ENCODE peak calls at places on chromosomes 12 and 14, in eight cellular contexts. W is SK-N-SH, Q is PC-9, P is MM.1S, E is PC-3, B is HCT116, S is OCI-LY7, I is Karpas-422. F is an unnamed sample. For H3K9me3 and H3K9me2, the result is how much of the 10 kb centered on the place peaks cover.

GRCh38 chr12:3315201-3315661 is 175.8 kb upstream of the PRMT8 start:
- DNase-seq in S (no peak), W (peak), E (peak), I (no peak), B (no peak), P (no peak), Q (peak), F (peak)

GRCh38 chr14:82313889-82314288 is 780.2 kb upstream of the SEL1L start:
- DNase-seq in I (no peak), E (peak), Q (no peak), S (no peak), W (no peak), B (no peak), P (no peak), F (no peak)

GRCh38 chr14:63508033-63508432 is 35.1 kb downstream of the PPP2R5E start:
- DNase-seq in P (no peak), I (no peak), S (no peak), Q (no peak), W (no peak), B (no peak), E (no peak), F (no peak)

GRCh38 chr12:89108265-89108664 is 244.0 kb downstream of the DUSP6 start:
- DNase-seq in I (no peak), E (no peak), Q (no peak), B (no peak), P (no peak), W (no peak), S (no peak), F (no peak)

GRCh38 chr12:5912437-5913334 is 32.4 kb downstream of the ANO2 start:
- DNase-seq in E (peak), Q (no peak), B (no peak), P (peak), W (no peak), S (no peak), I (no peak), F (no peak)

GRCh38 chr12:16300222-16300621 is 22.7 kb upstream of the SLC15A5 start:
- DNase-seq in Q (no peak), I (no peak), S (no peak), P (no peak), W (no peak), B (no peak), E (no peak), F (peak)

GRCh38 chr12:122851820-122852219 is 16.6 kb downstream of the HIP1R start:
- DNase-seq in E (peak), I (no peak), P (no peak), S (no peak), B (no peak), Q (peak), W (peak), F (peak)

GRCh38 chr12:121939992-121940766 is 21.8 kb downstream of the CFAP251 start:
- DNase-seq in S (no peak), W (no peak), B (no peak), P (no peak), I (no peak), Q (no peak), E (no peak), F (no peak)

GRCh38 chr12:32542550-32543229 is 136.4 kb upstream of the DNM1L start:
- DNase-seq in W (no peak), S (no peak), E (no peak), P (no peak), Q (no peak), I (no peak), B (no peak), F (no peak)

GRCh38 chr14:25121342-25122129 is 71.6 kb upstream of the STXBP6 start:
- DNase-seq in E (no peak), P (no peak), W (no peak), S (no peak), Q (peak), B (no peak), I (no peak), F (peak)

GRCh38 chr12:11779286-11779685 is 129.8 kb downstream of the ETV6 start:
- DNase-seq in W (no peak), Q (no peak), B (no peak), S (no peak), P (no peak), E (no peak), I (no peak), F (peak)

GRCh38 chr14:65168840-65169239 is 66.5 kb upstream of the MAX start:
- DNase-seq in W (no peak), Q (no peak), S (peak), P (no peak), I (peak), E (peak), B (peak), F (peak)

GRCh38 chr12:15495742-15496141 is 173.4 kb downstream of the PTPRO start:
- DNase-seq in B (no peak), Q (no peak), I (no peak), P (no peak), S (no peak), E (no peak), W (no peak), F (no peak)

GRCh38 chr14:74507085-74507484 is 13.5 kb downstream of the ISCA2 start:
- DNase-seq in E (no peak), Q (no peak), I (no peak), S (no peak), W (no peak), B (no peak), P (no peak), F (no peak)

GRCh38 chr12:26514364-26514763 is 318.6 kb downstream of the ITPR2 start:
- DNase-seq in P (no peak), W (no peak), B (no peak), E (no peak), S (no peak), Q (no peak), I (no peak), F (peak)

GRCh38 chr12:109736552-109737108 is 23.0 kb downstream of the FAM222A start:
- DNase-seq in P (no peak), B (no peak), E (no peak), W (peak), S (no peak), Q (no peak), I (peak), F (peak)

GRCh38 chr14:31945074-31945613 is 132.0 kb upstream of the ARHGAP5 start:
- DNase-seq in P (peak), I (peak), W (peak), Q (no peak), S (peak), B (no peak), E (no peak), F (no peak)

GRCh38 chr14:72830786-72831583 is 62.9 kb downstream of the DPF3 start:
- DNase-seq in E (no peak), P (no peak), B (no peak), W (no peak), Q (no peak), S (no peak), I (no peak), F (no peak)

GRCh38 chr14:63777024-63777423 is 49.2 kb upstream of the SGPP1 start:
- DNase-seq in S (no peak), B (peak), I (no peak), W (no peak), E (peak), Q (peak), P (no peak), F (peak)

GRCh38 chr12:47910486-47910885 is 5.7 kb upstream of the VDR start:
- DNase-seq in B (no peak), Q (no peak), E (no peak), I (no peak), S (no peak), W (no peak), P (no peak), F (peak)

GRCh38 chr14:61565181-61565580 is 130.1 kb upstream of the HIF1A start:
- DNase-seq in E (peak), P (no peak), B (no peak), Q (peak), I (no peak), W (no peak), S (no peak), F (peak)

GRCh38 chr14:91438845-91439244 is 21.2 kb upstream of the CCDC88C start:
- DNase-seq in P (no peak), E (no peak), S (no peak), I (no peak), W (no peak), Q (no peak), B (no peak), F (no peak)

GRCh38 chr14:88986146-88986841 is 161.8 kb downstream of the TTC8 start:
- DNase-seq in S (no peak), W (peak), B (peak), Q (no peak), I (no peak), P (no peak), E (peak), F (peak)

GRCh38 chr14:104149278-104149595 is 10.8 kb downstream of the KIF26A start:
- DNase-seq in B (no peak), S (no peak), Q (no peak), P (no peak), W (no peak), E (no peak), I (no peak), F (no peak)

GRCh38 chr14:105738638-105739037 is 212.3 kb downstream of the TMEM121 start:
- DNase-seq in W (no peak), B (no peak), S (no peak), Q (no peak), P (no peak), I (peak), E (no peak), F (no peak)

GRCh38 chr12:105256011-105256410 is 20.0 kb upstream of the APPL2 start:
- DNase-seq in B (no peak), W (no peak), Q (peak), P (no peak), I (no peak), S (no peak), E (peak), F (peak)

GRCh38 chr14:50773632-50774541 is 57.1 kb downstream of the NIN start:
- DNase-seq in I (peak), W (peak), E (peak), P (no peak), Q (no peak), S (peak), B (no peak), F (peak)

GRCh38 chr12:70733385-70733784 is 96.2 kb upstream of the PTPRB start:
- DNase-seq in S (peak), Q (peak), P (peak), W (peak), B (peak), E (peak), I (peak), F (peak)

GRCh38 chr14:75875958-75876357 is 105.8 kb downstream of the TGFB3 start:
- DNase-seq in Q (peak), S (no peak), I (no peak), W (no peak), B (no peak), P (peak), E (no peak), F (no peak)

GRCh38 chr14:77011226-77011762 is 17.2 kb downstream of the IRF2BPL start:
- DNase-seq in I (no peak), B (no peak), W (no peak), S (no peak), P (no peak), Q (no peak), E (no peak), F (no peak)

GRCh38 chr14:49966304-49966809 is 73.5 kb downstream of the ARF6 start:
- DNase-seq in P (no peak), I (peak), B (no peak), Q (no peak), E (no peak), W (no peak), S (no peak), F (peak)

GRCh38 chr12:47860279-47860841 is 40.7 kb upstream of the HDAC7 start:
- DNase-seq in W (no peak), Q (no peak), P (no peak), I (no peak), B (no peak), S (no peak), E (no peak), F (no peak)

GRCh38 chr12:92108651-92109050 is 37.0 kb downstream of the BTG1 start:
- DNase-seq in P (no peak), B (no peak), E (no peak), W (peak), I (no peak), S (no peak), Q (no peak), F (peak)

GRCh38 chr14:85273099-85273677 is 256.8 kb upstream of the FLRT2 start:
- DNase-seq in Q (no peak), B (no peak), S (no peak), P (no peak), E (no peak), W (no peak), I (no peak), F (peak)

GRCh38 chr12:111393700-111394275 is 11.9 kb upstream of the SH2B3 start:
- DNase-seq in E (peak), B (no peak), S (no peak), Q (peak), W (peak), P (no peak), I (no peak), F (no peak)

GRCh38 chr12:10136637-10137205 is 6.7 kb upstream of the CLEC7A start:
- DNase-seq in S (no peak), Q (no peak), W (no peak), P (no peak), B (no peak), I (no peak), E (no peak), F (peak)

GRCh38 chr14:42460673-42461072 is 854.0 kb downstream of the LRFN5 start:
- DNase-seq in I (no peak), P (no peak), W (no peak), E (no peak), Q (no peak), S (no peak), B (no peak), F (no peak)

DNA sequence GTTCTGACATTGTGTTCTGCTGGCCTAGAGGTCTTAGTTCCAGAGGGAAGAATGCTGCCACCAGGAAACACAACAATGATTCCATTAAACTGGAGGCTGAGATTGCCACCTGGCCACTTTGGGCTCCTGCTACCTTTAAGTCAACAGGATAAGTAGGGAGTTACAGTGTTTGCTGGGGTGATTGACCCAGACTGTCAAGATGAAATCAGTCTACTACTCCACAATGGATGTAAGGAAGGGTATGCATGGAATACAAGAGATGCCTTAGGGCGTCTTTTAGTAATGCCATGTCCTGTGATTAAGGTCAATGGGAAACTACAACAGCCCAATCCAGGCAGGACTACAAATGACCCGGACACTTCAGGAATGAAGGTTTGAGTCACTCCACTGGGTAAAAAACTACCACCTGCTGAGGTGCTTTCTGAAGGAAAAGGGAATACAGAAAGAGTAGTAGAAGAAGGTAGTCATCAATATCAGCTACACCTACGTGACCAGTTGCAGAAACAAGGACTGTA is 852.6 kb downstream of the LRFN5 start:
- DNase-seq in E (no peak), Q (no peak), S (no peak), P (no peak), B (no peak), W (no peak), I (no peak), F (no peak)
- H3K9me3 ChIP-seq in E (under half), Q (under half), S (under half), P (under half), B (under half), W (under half), I (under half), F (under half)

DNA sequence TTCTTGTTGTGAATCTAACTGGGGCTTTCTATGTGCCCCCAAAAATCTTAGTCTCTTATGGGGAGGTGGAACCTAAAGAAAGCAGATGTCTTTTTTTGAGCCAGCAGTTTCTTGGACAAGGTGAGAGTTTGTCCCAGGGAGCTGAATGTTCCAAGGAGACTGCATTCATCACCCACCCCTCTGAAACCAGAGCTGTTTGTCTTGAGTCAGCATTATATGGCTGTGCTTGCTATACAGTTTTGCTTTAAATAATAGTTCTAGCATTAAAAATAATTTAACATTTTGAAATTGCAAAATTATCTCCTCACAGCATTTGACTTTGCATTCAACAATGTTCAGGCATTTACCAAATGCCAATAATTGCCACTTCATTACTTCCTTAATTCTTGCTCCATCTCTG is 813.3 kb downstream of the BCL11B start:
- DNase-seq in I (no peak), W (no peak), Q (no peak), S (no peak), P (no peak), E (no peak), B (no peak), F (no peak)
- H3K9me2 ChIP-seq in I (under half), W (under half), Q (under half), S (under half), P (under half), E (under half), B (under half), F (under half)

GRCh38 chr12:50507930-50508329 is 3.1 kb downstream of the DIP2B start:
- DNase-seq in I (no peak), E (no peak), W (no peak), P (no peak), S (no peak), B (no peak), Q (no peak), F (no peak)
- H3K27ac ChIP-seq in I (no peak), E (no peak), W (no peak), P (no peak), S (no peak), B (no peak), Q (no peak), F (no peak)

GRCh38 chr12:133221241-133221640 is 14.4 kb downstream of the ANHX start:
- DNase-seq in Q (no peak), I (no peak), B (no peak), P (no peak), S (no peak), E (no peak), W (no peak), F (no peak)
- H3K9me3 ChIP-seq in Q (under half), I (under half), B (under half), P (under half), S (under half), E (under half), W (under half), F (under half)

DNA sequence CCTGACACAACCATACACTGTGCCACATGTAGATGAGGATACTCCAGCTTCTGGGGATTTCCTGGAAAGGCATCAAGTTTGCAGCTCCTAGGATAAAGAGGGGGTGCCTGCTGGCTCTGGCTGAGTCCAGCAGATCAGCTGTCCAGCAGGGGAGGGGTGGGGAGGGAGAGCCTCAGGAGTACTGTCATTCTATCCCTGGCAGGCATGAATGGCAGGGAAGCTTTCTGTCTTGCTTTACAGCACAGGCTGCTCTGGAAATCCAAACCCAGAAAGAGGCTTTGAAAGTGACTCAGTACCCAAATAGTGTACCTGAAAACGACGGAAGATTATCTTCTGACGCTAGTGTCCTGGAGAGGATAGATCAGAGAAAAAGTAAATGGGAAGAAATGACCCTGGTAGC is 32.1 kb downstream of the SLC8A3 start:
- DNase-seq in Q (no peak), E (no peak), I (no peak), W (no peak), B (no peak), S (no peak), P (no peak), F (no peak)
- H3K9me2 ChIP-seq in Q (under half), E (under half), I (under half), W (under half), B (under half), S (under half), P (under half), F (under half)

DNA sequence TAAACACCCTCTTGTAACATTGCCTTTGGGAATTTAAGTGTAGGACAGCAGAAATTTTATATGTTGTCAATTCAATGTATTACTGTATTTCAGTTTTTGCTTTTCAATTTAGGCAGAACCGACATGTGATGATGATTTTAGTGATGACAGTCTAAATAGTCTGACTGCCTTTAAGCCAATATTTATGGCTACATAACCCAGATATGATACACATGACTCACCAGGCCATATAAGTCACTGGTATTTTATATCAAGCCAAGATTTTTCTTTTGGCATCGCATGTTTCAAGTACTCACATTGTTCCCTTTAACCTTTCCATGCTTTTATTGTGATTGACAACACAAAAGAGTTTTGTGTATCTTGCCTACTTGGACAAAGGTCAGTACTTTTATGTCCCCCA is 13.6 kb upstream of the PPM1A start:
- DNase-seq in I (no peak), E (peak), W (no peak), B (no peak), Q (no peak), P (no peak), S (no peak), F (no peak)
- H3K27ac ChIP-seq in I (no peak), E (no peak), W (no peak), B (no peak), Q (no peak), P (no peak), S (no peak), F (no peak)

GRCh38 chr12:126700115-126700514 is 1566.9 kb upstream of the TMEM132C start:
- DNase-seq in P (no peak), S (no peak), E (no peak), B (no peak), W (no peak), I (no peak), Q (no peak), F (no peak)
- H3K9me3 ChIP-seq in P (under half), S (under half), E (under half), B (under half), W (under half), I (under half), Q (under half), F (under half)

DNA sequence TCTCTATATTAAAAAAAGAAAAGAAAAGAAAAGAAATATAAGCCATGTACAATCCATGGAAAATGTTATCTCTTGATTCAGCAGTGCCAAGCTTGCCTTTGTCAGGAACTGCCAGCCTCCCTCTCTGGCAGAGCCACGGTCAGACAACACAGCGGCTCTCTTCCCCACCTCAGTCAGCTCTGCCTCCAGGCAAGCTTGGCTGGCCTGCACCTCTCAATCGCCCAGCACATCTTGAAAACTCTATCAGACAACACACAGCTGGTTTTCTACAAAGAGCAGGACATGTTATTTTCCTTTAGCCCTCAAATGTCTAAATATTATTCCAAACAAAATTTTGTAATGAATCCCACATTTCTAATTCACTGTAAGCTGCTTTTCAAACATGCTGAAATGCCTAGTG is 20.0 kb upstream of the GCH1 start:
- DNase-seq in W (peak), P (no peak), B (no peak), S (no peak), I (no peak), E (no peak), Q (no peak), F (no peak)
- H3K9me2 ChIP-seq in W (under half), P (under half), B (under half), S (under half), I (under half), E (under half), Q (under half), F (under half)